ENCODE peak calls at places on chromosomes 6 and 20, in nine cellular contexts. X is foreskin fibroblast, O is right atrium auricular region, Y is RWPE1, M is astrocyte of the spinal cord, Z is A549, N is neural progenitor cell, I is endothelial cell of umbilical vein, C is progenitor cell of endocrine pancreas. B is an unnamed sample.

GRCh38 chr20:43667341-43668132 is 623 bp downstream of the MYBL2 start:
- DNase-seq in X (peak; percentile 25), O (no peak), Y (peak; percentile 65), M (no peak), Z (peak; percentile 40), N (peak; percentile 67), I (no peak), C (no peak), B (no peak)

GRCh38 chr6:74415056-74415455 is 719.1 kb downstream of the CD109 start:
- DNase-seq in X (no peak), O (no peak), Y (no peak), M (no peak), Z (no peak), N (no peak), I (no peak), C (no peak), B (no peak)

GRCh38 chr6:121055572-121056163 is 278.6 kb downstream of the TBC1D32 start:
- DNase-seq in X (peak; percentile 71), O (no peak), Y (peak; percentile 42), M (peak; percentile 64), Z (peak; percentile 42), N (peak; percentile 59), I (peak; percentile 58), C (no peak), B (peak; percentile 34)

GRCh38 chr6:119446623-119447008 is 97.1 kb upstream of the MAN1A1 start:
- DNase-seq in X (peak; percentile 88), O (no peak), Y (no peak), M (peak; percentile 86), Z (no peak), N (no peak), I (no peak), C (no peak), B (no peak)

GRCh38 chr6:26157150-26157837 is 70.1 kb downstream of the HFE start:
- DNase-seq in X (peak; percentile 64), O (peak; percentile 77), Y (peak; percentile 34), M (no peak), Z (no peak), N (peak; percentile 92), I (peak; percentile 72), C (peak; percentile 42), B (peak; percentile 27)

GRCh38 chr6:102950967-102951366 is 1557.5 kb downstream of the GRIK2 start:
- DNase-seq in X (no peak), O (no peak), Y (no peak), M (no peak), Z (no peak), N (no peak), I (no peak), C (no peak), B (no peak)

GRCh38 chr20:61557603-61558002 is 305.5 kb downstream of the CDH4 start:
- DNase-seq in X (no peak), O (no peak), Y (no peak), M (peak; percentile 8), Z (no peak), N (peak; percentile 73), I (no peak), C (no peak), B (no peak)

GRCh38 chr6:66096679-66097078 is 389.7 kb upstream of the EYS start:
- DNase-seq in X (no peak), O (no peak), Y (no peak), M (no peak), Z (no peak), N (no peak), I (no peak), C (no peak), B (no peak)

GRCh38 chr6:43128926-43129325 is 42.1 kb upstream of the SRF start:
- DNase-seq in X (peak; percentile 82), O (no peak), Y (no peak), M (no peak), Z (no peak), N (no peak), I (no peak), C (no peak), B (no peak)

GRCh38 chr6:43125119-43125518 is 46.0 kb upstream of the SRF start:
- DNase-seq in X (peak; percentile 94), O (no peak), Y (no peak), M (peak; percentile 94), Z (no peak), N (no peak), I (no peak), C (no peak), B (no peak)

GRCh38 chr6:43125555-43125954 is 45.5 kb upstream of the SRF start:
- DNase-seq in X (peak; percentile 54), O (no peak), Y (no peak), M (no peak), Z (no peak), N (no peak), I (no peak), C (no peak), B (no peak)

GRCh38 chr6:43127180-43127579 is 43.9 kb upstream of the SRF start:
- DNase-seq in X (no peak), O (no peak), Y (no peak), M (no peak), Z (no peak), N (no peak), I (no peak), C (no peak), B (no peak)

DNA sequence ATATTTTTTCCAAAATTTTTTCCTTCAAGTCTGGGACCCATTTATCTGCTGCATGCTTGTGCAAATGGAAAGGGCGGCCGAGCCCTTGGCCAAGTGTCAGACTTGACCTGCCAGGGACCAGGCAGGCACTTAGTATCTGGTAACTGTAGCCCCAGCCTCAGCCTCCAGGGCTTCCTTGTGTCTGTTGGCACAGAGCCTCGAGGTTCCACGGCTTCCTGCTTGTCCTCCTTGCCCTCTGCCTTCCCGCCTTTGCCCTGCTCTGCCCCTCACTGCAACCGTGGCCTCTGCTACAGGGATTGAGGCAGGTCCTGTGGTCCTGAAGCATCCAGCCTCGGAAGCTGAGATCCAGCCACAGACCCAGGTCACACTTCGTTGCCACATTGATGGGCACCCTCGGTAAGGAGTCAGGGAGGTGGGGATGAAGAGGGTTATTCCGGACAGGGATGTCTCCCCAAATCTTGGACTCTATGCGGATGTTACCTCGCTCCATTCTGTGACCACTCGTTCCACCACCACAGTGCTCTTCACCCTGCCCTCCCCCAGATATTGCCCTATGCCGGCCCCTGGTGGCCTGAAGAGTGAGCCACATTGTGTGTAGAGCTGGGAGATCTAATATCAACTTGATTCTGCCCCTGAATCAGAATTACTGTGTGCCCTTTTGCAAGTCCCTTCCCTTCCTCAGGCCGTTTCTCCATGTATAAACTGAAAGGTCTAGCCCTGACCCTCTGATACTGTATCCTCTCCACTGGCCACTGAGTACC is 41.5 kb upstream of the SRF start:
- DNase-seq in X (peak; percentile 83), O (no peak), Y (peak; percentile 58), M (no peak), Z (peak; percentile 26), N (peak; percentile 62), I (peak; percentile 33), C (no peak), B (peak; percentile 57)
- TF ChIP-seq CTCF in X (peak; percentile 81), O (peak; percentile 63), Y (peak; percentile 42), M (peak; percentile 84), Z (peak; percentile 32), N (peak; percentile 61), I (peak; percentile 56), C (peak; percentile 46), B (peak; percentile 45)

DNA sequence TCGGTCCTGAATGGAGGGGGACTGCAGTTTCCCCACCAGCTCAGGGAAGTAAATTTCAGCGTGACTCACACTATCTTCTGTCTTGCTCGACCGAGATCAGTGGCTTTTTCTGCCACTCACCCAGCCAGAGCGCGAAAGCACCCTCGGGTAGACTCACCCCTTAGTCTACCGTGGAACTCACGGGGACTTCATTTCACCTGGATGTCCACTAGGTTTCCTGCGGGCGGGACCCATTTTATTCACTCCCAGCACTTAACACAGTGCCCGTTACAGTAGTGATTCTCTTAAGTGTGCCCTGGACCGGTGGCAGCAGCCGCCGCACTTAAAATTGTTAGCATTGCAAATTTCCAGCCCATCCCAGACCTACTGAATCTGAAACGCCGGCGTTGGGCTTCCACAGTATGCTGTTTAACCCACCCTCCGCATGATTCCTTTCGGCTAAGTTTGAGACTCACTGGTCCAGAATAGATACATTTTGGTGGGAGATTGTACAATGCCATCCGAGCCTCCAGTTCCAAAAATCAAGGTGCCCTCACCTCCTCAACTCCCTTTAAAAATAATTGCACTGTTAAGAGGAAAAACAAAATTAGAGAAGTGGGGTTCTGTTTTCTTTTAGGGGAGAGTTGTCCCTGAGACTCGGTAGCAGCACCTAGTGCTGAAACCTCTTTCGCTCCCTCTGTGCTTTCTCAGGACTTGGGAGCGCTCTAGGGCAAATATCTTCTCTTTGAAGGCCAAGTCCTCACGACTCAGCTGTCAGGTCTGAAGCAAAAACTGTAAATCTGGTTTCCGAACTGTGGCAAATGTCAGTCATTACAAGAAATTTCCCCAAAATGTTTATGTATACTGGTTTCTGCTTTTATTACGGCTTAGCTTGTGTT is 1.0 kb downstream of the SMPDL3A start:
- DNase-seq in X (peak; percentile 35), O (no peak), Y (peak; percentile 4), M (peak; percentile 56), Z (no peak), N (peak; percentile 39), I (peak; percentile 6), C (no peak), B (peak; percentile 44)
- TF ChIP-seq CTCF in X (no peak), O (peak; percentile 1), Y (peak; percentile 12), M (peak; percentile 35), Z (no peak), N (no peak), I (no peak), C (no peak), B (no peak)

GRCh38 chr20:24741673-24742072 is 207.4 kb upstream of the CST7 start:
- DNase-seq in X (no peak), O (peak; percentile 38), Y (no peak), M (no peak), Z (no peak), N (no peak), I (no peak), C (no peak), B (no peak)

GRCh38 chr20:24742989-24743388 is 206.1 kb upstream of the CST7 start:
- DNase-seq in X (no peak), O (peak; percentile 32), Y (no peak), M (no peak), Z (no peak), N (no peak), I (no peak), C (no peak), B (no peak)

GRCh38 chr20:24742436-24742835 is 206.6 kb upstream of the CST7 start:
- DNase-seq in X (no peak), O (peak; percentile 40), Y (no peak), M (no peak), Z (no peak), N (no peak), I (no peak), C (no peak), B (no peak)

GRCh38 chr20:24745206-24745605 is 203.9 kb upstream of the CST7 start:
- DNase-seq in X (no peak), O (peak; percentile 36), Y (no peak), M (no peak), Z (no peak), N (no peak), I (no peak), C (no peak), B (no peak)

GRCh38 chr20:24743641-24744040 is 205.4 kb upstream of the CST7 start:
- DNase-seq in X (no peak), O (no peak), Y (no peak), M (no peak), Z (no peak), N (no peak), I (no peak), C (no peak), B (no peak)
- TF ChIP-seq CTCF in X (no peak), O (no peak), Y (no peak), M (no peak), Z (no peak), N (no peak), I (no peak), C (no peak), B (no peak)

GRCh38 chr6:33015798-33016197 is 6.4 kb upstream of the HLA-DOA start:
- DNase-seq in X (no peak), O (no peak), Y (no peak), M (no peak), Z (no peak), N (no peak), I (no peak), C (no peak), B (no peak)

GRCh38 chr6:33017024-33017423 is 7.6 kb upstream of the HLA-DOA start:
- DNase-seq in X (no peak), O (no peak), Y (no peak), M (no peak), Z (no peak), N (no peak), I (no peak), C (no peak), B (no peak)

GRCh38 chr6:33014841-33015634 is 5.6 kb upstream of the HLA-DOA start:
- DNase-seq in X (peak; percentile 90), O (no peak), Y (peak; percentile 64), M (peak; percentile 86), Z (peak; percentile 75), N (peak; percentile 81), I (peak; percentile 85), C (peak; percentile 49), B (peak; percentile 73)

GRCh38 chr6:33010356-33010755 is 965 bp upstream of the HLA-DOA start:
- DNase-seq in X (no peak), O (no peak), Y (no peak), M (no peak), Z (no peak), N (no peak), I (no peak), C (no peak), B (no peak)

DNA sequence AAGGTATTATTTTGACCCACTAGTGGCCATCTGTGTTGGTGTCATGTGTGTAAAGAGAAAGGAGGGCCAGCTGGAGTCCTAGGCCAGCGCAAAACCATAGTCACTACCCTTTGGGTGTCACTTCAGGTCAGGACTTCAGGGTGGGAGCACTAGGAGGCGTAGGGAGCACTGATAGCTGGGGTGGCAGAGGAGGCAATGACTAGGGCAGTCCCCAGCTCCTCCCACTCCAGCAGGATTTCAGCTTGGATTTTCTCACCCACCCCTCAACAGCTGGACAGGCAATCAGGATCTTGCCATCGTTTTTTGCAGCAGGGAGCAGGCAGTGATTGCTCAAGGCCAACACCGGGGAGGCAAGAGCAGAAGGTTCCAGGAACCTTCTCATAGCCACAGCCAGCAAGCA is 4.2 kb upstream of the HLA-DOA start:
- DNase-seq in X (no peak), O (no peak), Y (no peak), M (no peak), Z (no peak), N (no peak), I (no peak), C (no peak), B (no peak)
- TF ChIP-seq CTCF in X (no peak), O (no peak), Y (no peak), M (no peak), Z (no peak), N (no peak), I (no peak), C (no peak), B (no peak)

B was measured in GM13977.